ENCODE peak calls at places on chromosome 9, in seven cellular contexts. S is AG20443; D is HCT116; I is SK-MEL-5; E is activated CD8-positive, alpha-beta memory T cell treated with anti-CD3 and anti-CD28 coated beads for 24 hours; N is stimulated activated naive CD4-positive, alpha-beta T cell; C is NCI-H2107. V is an unnamed sample.

GRCh38 chr9:91945277-91946074 is 4.6 kb downstream of the ROR2 start:
- DNase-seq in S (peak; percentile 58), D (no peak), I (no peak), E (no peak), N (no peak), C (no peak), V (no peak)

GRCh38 chr9:32823101-32823500 is 39.8 kb downstream of the TMEM215 start:
- DNase-seq in S (no peak), D (no peak), I (peak; percentile 14), E (no peak), N (no peak), C (no peak), V (no peak)

GRCh38 chr9:116506685-116507084 is 180.4 kb upstream of the TRIM32 start:
- DNase-seq in S (no peak), D (no peak), I (no peak), E (no peak), N (no peak), C (no peak), V (no peak)

GRCh38 chr9:12640866-12641636 is 52.1 kb upstream of the TYRP1 start:
- DNase-seq in S (no peak), D (no peak), I (peak; percentile 43), E (no peak), N (no peak), C (peak; percentile 6), V (no peak)

GRCh38 chr9:96853711-96854072 is 622 bp downstream of the ZNF782 start:
- DNase-seq in S (no peak), D (no peak), I (no peak), E (no peak), N (no peak), C (no peak), V (no peak)

GRCh38 chr9:131528886-131529505 is 2.1 kb downstream of the UCK1 start:
- DNase-seq in S (no peak), D (no peak), I (no peak), E (no peak), N (no peak), C (no peak), V (no peak)

GRCh38 chr9:137240321-137240840 is 706 bp upstream of the TUBB4B start:
- DNase-seq in S (peak; percentile 85), D (no peak), I (peak; percentile 75), E (peak; percentile 95), N (no peak), C (peak; percentile 80), V (peak; percentile 67)

GRCh38 chr9:34443533-34443932 is 14.8 kb downstream of the FAM219A start:
- DNase-seq in S (no peak), D (no peak), I (no peak), E (no peak), N (no peak), C (no peak), V (no peak)

GRCh38 chr9:34771023-34771422 is 61.1 kb upstream of the CCL21 start:
- DNase-seq in S (no peak), D (no peak), I (no peak), E (no peak), N (no peak), C (no peak), V (no peak)

GRCh38 chr9:133162802-133163558 is 734 bp downstream of the GBGT1 start:
- DNase-seq in S (no peak), D (no peak), I (no peak), E (no peak), N (no peak), C (no peak), V (no peak)

GRCh38 chr9:35844628-35845301 is 15.7 kb downstream of the TMEM8B start:
- DNase-seq in S (peak; percentile 66), D (peak; percentile 26), I (peak; percentile 83), E (no peak), N (no peak), C (no peak), V (peak; percentile 65)

V was measured in naive thymus-derived CD8-positive, alpha-beta T cell.